ENCODE peak calls at places on chromosomes 16 and 17, in four cellular contexts. X, E, Q and P are unnamed samples.

GRCh38 chr17:36743130-36743529 is 141.7 kb downstream of the MRM1 start:
- DNase-seq in X (no peak), E (no peak), Q (no peak), P (no peak)

GRCh38 chr16:87742781-87743490 is 22.9 kb downstream of the KLHDC4 start:
- DNase-seq in X (no peak), E (no peak), Q (no peak), P (no peak)

GRCh38 chr16:68490358-68490757 is 42.0 kb upstream of the SMPD3 start:
- DNase-seq in X (no peak), E (no peak), Q (no peak), P (no peak)

GRCh38 chr17:71870546-71870862 is 250.3 kb upstream of the SOX9 start:
- DNase-seq in X (no peak), E (no peak), Q (no peak), P (no peak)

GRCh38 chr17:50944902-50945720 is 79.0 kb upstream of the TOB1 start:
- DNase-seq in X (no peak), E (no peak), Q (no peak), P (no peak)

GRCh38 chr16:16150117-16150877 is 73.0 kb downstream of the ABCC6 start:
- DNase-seq in X (no peak), E (peak), Q (no peak), P (no peak)

GRCh38 chr17:3886776-3887175 is 6.1 kb downstream of the CAMKK1 start:
- DNase-seq in X (no peak), E (no peak), Q (no peak), P (no peak)

GRCh38 chr17:77423589-77424451 is 283.1 kb downstream of the SEC14L1 start:
- DNase-seq in X (no peak), E (peak), Q (peak), P (no peak)

GRCh38 chr17:59651346-59651745 is 31.7 kb downstream of the CLTC start:
- DNase-seq in X (no peak), E (no peak), Q (peak), P (no peak)

GRCh38 chr17:66276328-66276937 is 26.0 kb upstream of the PRKCA start:
- DNase-seq in X (no peak), E (no peak), Q (peak), P (no peak)

GRCh38 chr17:17845046-17845775 is 8.4 kb upstream of the SREBF1 start:
- DNase-seq in X (no peak), E (no peak), Q (no peak), P (no peak)

GRCh38 chr17:59296190-59296589 is 35.3 kb upstream of the YPEL2 start:
- DNase-seq in X (no peak), E (no peak), Q (no peak), P (no peak)

GRCh38 chr16:86826931-86827330 is 248.6 kb downstream of the FOXL1 start:
- DNase-seq in X (peak), E (no peak), Q (no peak), P (no peak)

GRCh38 chr16:379183-379960 is 2.4 kb downstream of the PGAP6 start:
- DNase-seq in X (no peak), E (no peak), Q (no peak), P (no peak)

GRCh38 chr16:67579686-67580085 is 17.4 kb downstream of the CTCF start:
- DNase-seq in X (no peak), E (no peak), Q (no peak), P (no peak)

GRCh38 chr17:28372203-28372944 is 880 bp downstream of the SARM1 start:
- DNase-seq in X (no peak), E (peak), Q (peak), P (no peak)

GRCh38 chr16:85923153-85924021 is 24.4 kb downstream of the IRF8 start:
- DNase-seq in X (no peak), E (no peak), Q (peak), P (no peak)

GRCh38 chr17:40952675-40953074 is 14.1 kb downstream of the KRT39 start:
- DNase-seq in X (no peak), E (no peak), Q (peak), P (no peak)

GRCh38 chr17:80859004-80859941 is 132.4 kb upstream of the CHMP6 start:
- DNase-seq in X (no peak), E (peak), Q (peak), P (no peak)

GRCh38 chr17:18949566-18949965 is 2.4 kb upstream of the SLC5A10 start:
- DNase-seq in X (no peak), E (no peak), Q (no peak), P (no peak)

GRCh38 chr17:29847527-29847931 is 82.5 kb downstream of the SSH2 start:
- DNase-seq in X (no peak), E (no peak), Q (no peak), P (no peak)

GRCh38 chr16:72932677-72933335 is 115.1 kb downstream of the ZFHX3 start:
- DNase-seq in X (no peak), E (no peak), Q (no peak), P (no peak)

GRCh38 chr17:78344666-78345065 is 15.2 kb downstream of the SOCS3 start:
- DNase-seq in X (no peak), E (no peak), Q (no peak), P (no peak)

GRCh38 chr17:47703191-47703591 is 9.2 kb downstream of the TBKBP1 start:
- DNase-seq in X (no peak), E (no peak), Q (no peak), P (no peak)

GRCh38 chr17:12296120-12296727 is 275.5 kb downstream of the MAP2K4 start:
- DNase-seq in X (no peak), E (no peak), Q (no peak), P (no peak)

GRCh38 chr16:80015566-80015965 is 415.0 kb upstream of the MAF start:
- DNase-seq in X (no peak), E (no peak), Q (peak), P (no peak)

GRCh38 chr16:1333149-1333812 is at the start of gene BAIAP3:
- DNase-seq in X (no peak), E (peak), Q (peak), P (peak)

GRCh38 chr17:43118679-43119615 is 6.2 kb downstream of the BRCA1 start:
- DNase-seq in X (no peak), E (no peak), Q (no peak), P (no peak)

GRCh38 chr17:66893382-66893781 is 58.5 kb downstream of the CACNG5 start:
- DNase-seq in X (no peak), E (no peak), Q (no peak), P (no peak)

GRCh38 chr16:75996491-75996890 is 270.2 kb upstream of the CPHXL start:
- DNase-seq in X (no peak), E (no peak), Q (peak), P (no peak)

GRCh38 chr17:71926746-71927398 is 193.9 kb upstream of the SOX9 start:
- DNase-seq in X (no peak), E (no peak), Q (no peak), P (no peak)

GRCh38 chr17:21318439-21318838 is 33.9 kb downstream of the MAP2K3 start:
- DNase-seq in X (no peak), E (no peak), Q (no peak), P (no peak)

GRCh38 chr17:59423137-59423703 is 91.8 kb downstream of the YPEL2 start:
- DNase-seq in X (no peak), E (no peak), Q (peak), P (no peak)